ENCODE peak calls at places on chromosome 1, in six cellular contexts. K is H1, B is H9, A is mesendoderm, D is neuronal stem cell, W is mesenchymal stem cell. T is an unnamed sample.

GRCh38 chr1:158043232-158043631 is 49.8 kb downstream of the KIRREL1 start:
- DNase-seq in A (peak), B (no peak), D (peak), W (no peak), K (no peak), T (no peak)

GRCh38 chr1:21647431-21648373 is 21.5 kb downstream of the RAP1GAP start:
- DNase-seq in D (peak), W (peak), A (peak), K (peak), B (peak), T (peak)

GRCh38 chr1:66623812-66624211 is 89.9 kb downstream of the SGIP1 start:
- DNase-seq in B (no peak), A (no peak), K (no peak), W (peak), D (no peak), T (peak)

GRCh38 chr1:31793086-31793485 is 22.7 kb downstream of the SPOCD1 start:
- DNase-seq in B (peak), W (no peak), A (no peak), K (no peak), D (no peak), T (no peak)

GRCh38 chr1:228404107-228404720 is 2.4 kb downstream of the TRIM11 start:
- DNase-seq in A (no peak), D (no peak), B (peak), W (no peak), K (no peak), T (no peak)

GRCh38 chr1:115713906-115714305 is 54.6 kb downstream of the CASQ2 start:
- DNase-seq in D (no peak), W (no peak), A (no peak), B (no peak), K (no peak), T (no peak)

GRCh38 chr1:181141431-181141910 is 53.0 kb downstream of the IER5 start:
- DNase-seq in A (no peak), B (no peak), K (no peak), W (peak), D (no peak), T (peak)

GRCh38 chr1:220818421-220819173 is 31.9 kb downstream of the MTARC1 start:
- DNase-seq in W (peak), B (peak), K (peak), D (no peak), A (peak), T (peak)

GRCh38 chr1:202807367-202807925 is 775 bp downstream of the KDM5B start:
- DNase-seq in B (no peak), A (no peak), K (no peak), D (no peak), W (peak), T (peak)

GRCh38 chr1:71638081-71638766 is 557.4 kb upstream of the ZRANB2 start:
- DNase-seq in B (no peak), A (peak), W (peak), D (no peak), K (no peak), T (peak)

GRCh38 chr1:61081637-61082335 is 575 bp upstream of the NFIA start:
- DNase-seq in B (peak), K (no peak), D (no peak), W (peak), A (peak), T (peak)

GRCh38 chr1:26281971-26282693 is 2.2 kb downstream of the SH3BGRL3 start:
- DNase-seq in B (peak), K (peak), A (peak), W (peak), D (peak), T (peak)

GRCh38 chr1:27656157-27656893 is 15.7 kb downstream of the IFI6 start:
- DNase-seq in K (peak), W (peak), D (no peak), A (peak), B (peak), T (peak)

GRCh38 chr1:111110197-111110899 is 29.5 kb downstream of the DRAM2 start:
- DNase-seq in W (peak), D (no peak), B (no peak), K (no peak), A (no peak), T (peak)

GRCh38 chr1:28173151-28173979 is 3.1 kb downstream of the PTAFR start:
- DNase-seq in W (peak), K (no peak), A (peak), D (no peak), B (no peak), T (peak)

GRCh38 chr1:7011826-7012225 is 226.6 kb downstream of the CAMTA1 start:
- DNase-seq in K (no peak), W (no peak), D (no peak), B (no peak), A (no peak), T (no peak)

GRCh38 chr1:155706101-155706619 is 17.3 kb downstream of the DAP3 start:
- DNase-seq in D (no peak), B (no peak), K (no peak), W (peak), A (no peak), T (peak)

GRCh38 chr1:239566074-239566473 is 179.7 kb downstream of the CHRM3 start:
- DNase-seq in A (no peak), W (no peak), K (no peak), B (no peak), D (no peak), T (no peak)

DNA sequence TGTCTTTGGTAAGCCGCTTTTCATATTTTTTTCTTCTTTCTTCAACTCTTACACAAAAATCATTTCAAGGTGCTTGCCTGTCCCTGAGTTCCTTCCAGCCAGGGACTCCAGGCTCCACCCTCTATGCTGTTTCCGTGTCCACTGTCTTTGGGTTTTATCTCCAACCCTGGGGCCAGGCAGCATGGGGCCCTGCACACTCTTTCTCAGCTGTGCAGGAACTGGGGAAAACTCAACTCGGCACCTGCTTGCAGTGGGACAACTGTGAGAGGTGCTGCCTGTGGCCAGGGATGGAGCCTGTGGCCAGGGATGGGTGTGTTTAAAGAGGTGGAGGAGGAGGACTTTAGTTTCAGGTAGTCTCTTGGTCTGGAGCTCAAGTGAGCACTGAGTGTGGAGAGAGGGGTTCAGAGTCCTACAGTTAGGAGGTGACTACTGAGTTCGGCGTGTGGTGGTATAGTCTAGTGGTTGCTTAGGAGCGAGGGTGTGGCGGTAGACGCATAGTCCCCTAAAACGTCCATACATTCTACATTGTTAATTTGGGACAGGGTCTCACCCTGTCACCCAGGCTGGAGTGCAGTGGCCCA is 13.4 kb downstream of the TNFRSF8 start:
- DNase-seq in D (no peak), B (no peak), A (no peak), K (no peak), W (no peak), T (no peak)
- H2BK5ac ChIP-seq in D (no peak), B (no peak), A (no peak), K (peak), W (no peak), T (no peak)

GRCh38 chr1:151458936-151459330 is 361 bp downstream of the POGZ start:
- DNase-seq in W (peak), D (peak), B (peak), K (no peak), A (peak), T (peak)
- H2BK5ac ChIP-seq in W (peak), D (no peak), B (no peak), K (no peak), A (no peak), T (peak)

GRCh38 chr1:172531846-172532699 is 877 bp upstream of the SUCO start:
- DNase-seq in B (peak), K (peak), D (peak), W (peak), A (peak), T (peak)
- H2BK5ac ChIP-seq in B (no peak), K (peak), D (no peak), W (peak), A (peak), T (peak)

GRCh38 chr1:8595919-8596318 is 221.5 kb downstream of the RERE start:
- DNase-seq in D (no peak), K (no peak), A (no peak), W (peak), B (no peak), T (peak)
- H2BK5ac ChIP-seq in D (no peak), K (no peak), A (no peak), W (no peak), B (no peak), T (peak)

DNA sequence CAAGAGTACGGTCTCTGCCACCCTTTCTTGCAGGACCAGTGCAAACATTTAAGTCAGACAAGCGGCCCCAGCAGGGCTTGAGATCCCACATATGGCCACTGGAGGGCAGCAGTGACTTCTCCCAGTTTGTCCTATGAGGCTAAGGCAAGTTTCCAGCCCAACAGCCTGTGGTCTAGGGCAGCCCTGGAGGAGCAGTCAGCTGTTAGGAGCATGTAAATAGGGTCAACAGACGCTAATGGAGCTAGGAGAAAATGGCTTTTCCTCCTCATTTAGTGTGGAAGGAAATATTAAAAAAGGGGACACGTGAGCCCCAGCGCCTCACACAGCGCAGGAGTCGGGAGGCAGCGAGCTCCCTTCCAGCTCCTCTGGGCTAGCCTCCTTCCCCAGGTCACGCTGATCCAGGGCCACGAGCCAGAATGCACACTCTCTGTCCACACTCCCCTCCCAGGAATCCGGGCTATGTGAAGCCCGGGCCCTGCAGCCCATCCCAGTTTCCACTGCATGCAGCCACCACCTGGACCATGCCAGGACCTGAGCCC is 95.6 kb downstream of the LAMC2 start:
- DNase-seq in B (peak), A (peak), K (peak), D (peak), W (peak), T (peak)
- H2BK5ac ChIP-seq in B (no peak), A (no peak), K (peak), D (no peak), W (no peak), T (peak)

T was measured in IMR-90.